ENCODE peak calls at places on chromosomes 5 and 9, in six cellular contexts. G, P, X, E, N and A are unnamed samples.

GRCh38 chr5:115470921-115471320 is 73.7 kb downstream of the FEM1C start:
- DNase-seq in X (no peak), G (no peak), P (no peak), E (no peak), N (no peak), A (no peak)

GRCh38 chr5:99349842-99350241 is 421.0 kb upstream of the CHD1 start:
- DNase-seq in P (no peak), N (no peak), X (peak; percentile 15), E (peak; percentile 24), G (no peak), A (no peak)

GRCh38 chr5:134555223-134555790 is 29.8 kb downstream of the JADE2 start:
- DNase-seq in E (no peak), P (no peak), G (no peak), N (no peak), X (no peak), A (no peak)

GRCh38 chr9:123686849-123687233 is 243.1 kb downstream of the DENND1A start:
- DNase-seq in X (no peak), N (no peak), P (no peak), G (no peak), E (no peak), A (no peak)

GRCh38 chr9:129888085-129888808 is 53.0 kb downstream of the USP20 start:
- DNase-seq in P (peak; percentile 97), E (no peak), N (no peak), G (no peak), X (no peak), A (no peak)

GRCh38 chr5:79628811-79629210 is 16.6 kb downstream of the TENT2 start:
- DNase-seq in N (no peak), E (no peak), X (no peak), G (no peak), P (no peak), A (no peak)

GRCh38 chr9:126474786-126475485 is 138.8 kb upstream of the LMX1B start:
- DNase-seq in N (peak; percentile 87), E (no peak), P (no peak), G (no peak), X (no peak), A (peak; percentile 50)

GRCh38 chr9:110514861-110515260 is 64.7 kb downstream of the SVEP1 start:
- DNase-seq in X (no peak), N (no peak), G (no peak), P (no peak), E (no peak), A (no peak)

GRCh38 chr5:143318270-143318669 is 85.2 kb downstream of the NR3C1 start:
- DNase-seq in E (no peak), P (no peak), G (no peak), N (no peak), X (no peak), A (no peak)

GRCh38 chr5:180080670-180081280 is 9.2 kb upstream of the RNF130 start:
- DNase-seq in G (no peak), E (no peak), X (no peak), N (no peak), P (no peak), A (no peak)

GRCh38 chr5:36722913-36723312 is 116.5 kb downstream of the SLC1A3 start:
- DNase-seq in G (no peak), X (no peak), E (no peak), N (no peak), P (no peak), A (peak; percentile 7)

GRCh38 chr9:133374612-133375115 is 1.2 kb downstream of the SURF4 start:
- DNase-seq in X (no peak), P (no peak), N (peak; percentile 41), G (no peak), E (no peak), A (peak; percentile 71)

GRCh38 chr9:34518896-34519295 is 3.9 kb downstream of the ENHO start:
- DNase-seq in P (no peak), X (no peak), E (no peak), N (no peak), G (no peak), A (no peak)

GRCh38 chr5:113061851-113062631 is 85.4 kb downstream of the DCP2 start:
- DNase-seq in G (no peak), P (no peak), N (peak; percentile 71), X (no peak), E (peak; percentile 75), A (peak; percentile 83)

GRCh38 chr5:159937580-159937979 is 21.3 kb downstream of the ADRA1B start:
- DNase-seq in N (no peak), P (no peak), X (no peak), G (no peak), E (no peak), A (no peak)

GRCh38 chr5:176740131-176740701 is 70.1 kb upstream of the UNC5A start:
- DNase-seq in E (no peak), P (peak; percentile 32), N (no peak), G (no peak), X (peak; percentile 9), A (no peak)

GRCh38 chr5:136016945-136017530 is 11.8 kb upstream of the TGFBI start:
- DNase-seq in G (no peak), E (no peak), P (no peak), N (no peak), X (no peak), A (peak; percentile 93)

GRCh38 chr9:128077847-128078503 is 9.9 kb downstream of the SLC25A25 start:
- DNase-seq in X (no peak), N (no peak), P (no peak), E (no peak), G (no peak), A (no peak)

GRCh38 chr5:24444439-24444838 is 200.3 kb downstream of the CDH10 start:
- DNase-seq in G (no peak), E (peak; percentile 1), N (no peak), P (no peak), X (peak; percentile 30), A (no peak)

GRCh38 chr5:56246769-56247168 is 13.6 kb upstream of the ANKRD55 start:
- DNase-seq in P (no peak), N (no peak), E (no peak), G (no peak), X (no peak), A (no peak)

GRCh38 chr9:123834218-123834906 is 95.6 kb downstream of the DENND1A start:
- DNase-seq in P (no peak), X (no peak), N (no peak), E (peak; percentile 28), G (peak; percentile 19), A (peak; percentile 44)

GRCh38 chr9:94101169-94101853 is 17.0 kb downstream of the PTPDC1 start:
- DNase-seq in P (no peak), G (no peak), E (no peak), X (no peak), N (no peak), A (no peak)

GRCh38 chr5:89435347-89435746 is 552.4 kb upstream of the MEF2C start:
- DNase-seq in E (no peak), X (no peak), N (no peak), G (no peak), P (no peak), A (no peak)